ENCODE peak calls at places on chromosomes 2 and 18, in four cellular contexts. E is NCI-H510A treated with DMSO at 0.1 percent for 48 hours; R is T-helper 2 cell; H is stimulated activated CD4-positive, alpha-beta T cell treated with anti-CD3 and anti-CD28 coated beads, Interleukin-2, amount 100 ng/mL, for 24 hours. W is an unnamed sample.

GRCh38 chr2:206920936-206921335 is 18.4 kb upstream of the CPO start:
- DNase-seq in R (no peak), E (no peak), H (no peak), W (no peak)

GRCh38 chr2:69499966-69500365 is 62.7 kb upstream of the NFU1 start:
- DNase-seq in R (no peak), E (no peak), H (no peak), W (no peak)

GRCh38 chr18:22934789-22935188 is 1.7 kb downstream of the RBBP8 start:
- DNase-seq in H (no peak), R (no peak), E (peak), W (no peak)

GRCh38 chr2:36486546-36487044 is 111.4 kb downstream of the FEZ2 start:
- DNase-seq in H (no peak), E (no peak), R (no peak), W (no peak)

GRCh38 chr2:207216454-207216853 is 50.7 kb upstream of the KLF7 start:
- DNase-seq in H (no peak), E (no peak), R (no peak), W (no peak)

GRCh38 chr2:105403241-105403784 is 4.5 kb upstream of the FHL2 start:
- DNase-seq in R (no peak), E (no peak), H (no peak), W (no peak)

GRCh38 chr2:108621087-108621559 is 86.9 kb downstream of the LIMS1 start:
- DNase-seq in R (peak), E (peak), H (peak), W (peak)

GRCh38 chr2:235779444-235779896 is 285.6 kb downstream of the AGAP1 start:
- DNase-seq in E (peak), H (peak), R (peak), W (no peak)

GRCh38 chr18:37398248-37398920 is 167.2 kb downstream of the CELF4 start:
- DNase-seq in E (no peak), H (no peak), R (no peak), W (no peak)

GRCh38 chr18:30748541-30748940 is 294.0 kb downstream of the DSC3 start:
- DNase-seq in R (no peak), H (no peak), E (no peak), W (peak)

W was measured in GF-D8.